ENCODE peak calls at places on chromosomes 16 and 17, in ten cellular contexts. U is MG63; K is aorta; I is cardiac muscle cell; W is heart left ventricle; X is CD8-positive, alpha-beta T cell; O is right cardiac atrium; P is fibroblast of lung; A is BE2C; M is esophagus muscularis mucosa. R is an unnamed sample. For H3K27me3, the result is how much of the 10 kb centered on the place peaks cover.

GRCh38 chr17:50763716-50764450 is 3.4 kb downstream of the ANKRD40CL start:
- DNase-seq in U (no peak), O (no peak), P (no peak), I (no peak), X (no peak), K (no peak), A (no peak), M (peak), W (no peak), R (no peak)

GRCh38 chr17:63837962-63838585 is 4.4 kb downstream of the SMARCD2 start:
- DNase-seq in W (no peak), P (no peak), K (peak), X (no peak), O (no peak), A (no peak), U (no peak), M (no peak), I (no peak), R (no peak)

GRCh38 chr16:89026121-89026612 is 49.2 kb upstream of the CBFA2T3 start:
- DNase-seq in A (no peak), W (no peak), M (no peak), O (no peak), X (peak), U (no peak), K (no peak), I (no peak), P (peak), R (peak)

GRCh38 chr17:82942166-82943130 is 102.6 kb upstream of the ZNF750 start:
- DNase-seq in K (peak), P (no peak), O (no peak), U (no peak), X (no peak), A (peak), W (peak), I (no peak), M (no peak), R (peak)

GRCh38 chr17:19762515-19762961 is 14.4 kb upstream of the ALDH3A1 start:
- DNase-seq in M (no peak), W (peak), P (peak), A (peak), X (peak), I (peak), K (peak), O (peak), U (peak), R (peak)

GRCh38 chr17:74513987-74514631 is 17.2 kb downstream of the CD300LB start:
- DNase-seq in W (no peak), P (peak), A (peak), M (peak), I (peak), X (peak), U (peak), O (no peak), K (no peak), R (no peak)

GRCh38 chr16:52725043-52725442 is 178.1 kb upstream of the TOX3 start:
- DNase-seq in A (no peak), O (no peak), W (no peak), X (no peak), U (no peak), M (no peak), I (no peak), P (no peak), K (no peak), R (no peak)

GRCh38 chr17:28182559-28182958 is 136.4 kb upstream of the TMEM97 start:
- DNase-seq in A (no peak), K (no peak), O (no peak), P (no peak), U (no peak), W (no peak), M (no peak), X (no peak), I (no peak), R (no peak)

GRCh38 chr17:51487947-51488346 is 227.6 kb downstream of the UTP18 start:
- DNase-seq in U (no peak), M (no peak), I (no peak), K (no peak), P (no peak), A (peak), W (no peak), O (no peak), X (no peak), R (no peak)

GRCh38 chr17:1197781-1198490 is 18.2 kb upstream of the ABR start:
- DNase-seq in X (peak), I (peak), M (peak), A (no peak), U (no peak), O (peak), K (no peak), W (peak), P (peak), R (peak)

GRCh38 chr17:45820052-45820780 is 24.5 kb upstream of the SPPL2C start:
- DNase-seq in K (no peak), I (no peak), U (no peak), M (no peak), W (no peak), X (no peak), O (no peak), A (no peak), P (no peak), R (no peak)

GRCh38 chr17:55446581-55447205 is 25.1 kb upstream of the MMD start:
- DNase-seq in W (no peak), M (no peak), A (no peak), U (no peak), K (no peak), P (no peak), O (no peak), I (no peak), X (no peak), R (no peak)

GRCh38 chr17:1398900-1399299 is 1.1 kb downstream of the YWHAE start:
- DNase-seq in M (no peak), P (peak), U (no peak), O (no peak), A (no peak), K (peak), W (no peak), I (peak), X (no peak), R (no peak)

GRCh38 chr16:88424536-88425230 is 28.4 kb upstream of the ZFPM1 start:
- DNase-seq in I (no peak), M (no peak), P (peak), U (no peak), O (no peak), A (no peak), K (no peak), W (no peak), X (no peak), R (no peak)

GRCh38 chr17:53722407-53722806 is 100.3 kb upstream of the KIF2B start:
- DNase-seq in P (peak), O (no peak), I (peak), M (no peak), W (no peak), X (no peak), A (no peak), K (no peak), U (peak), R (no peak)

GRCh38 chr16:85431431-85432124 is 181.5 kb upstream of the GSE1 start:
- DNase-seq in I (no peak), K (no peak), O (no peak), U (no peak), A (peak), W (no peak), X (no peak), M (no peak), P (no peak), R (peak)

GRCh38 chr17:34067009-34067408 is 188.1 kb upstream of the CCL2 start:
- DNase-seq in W (no peak), M (no peak), U (no peak), A (no peak), I (no peak), X (no peak), O (no peak), K (no peak), P (no peak), R (no peak)
- H3K27me3 ChIP-seq in W (under half), M (under half), U (under half), A (under half), I (under half), X (under half), O (under half), K (under half), P (under half), R (under half)

GRCh38 chr17:38636054-38636453 is 30.3 kb upstream of the SRCIN1 start:
- DNase-seq in W (no peak), I (no peak), U (no peak), A (no peak), P (no peak), K (peak), X (no peak), O (no peak), M (no peak), R (peak)
- H3K4me3 ChIP-seq in W (no peak), I (no peak), U (no peak), A (no peak), P (no peak), K (no peak), X (no peak), O (no peak), M (no peak), R (no peak)

DNA sequence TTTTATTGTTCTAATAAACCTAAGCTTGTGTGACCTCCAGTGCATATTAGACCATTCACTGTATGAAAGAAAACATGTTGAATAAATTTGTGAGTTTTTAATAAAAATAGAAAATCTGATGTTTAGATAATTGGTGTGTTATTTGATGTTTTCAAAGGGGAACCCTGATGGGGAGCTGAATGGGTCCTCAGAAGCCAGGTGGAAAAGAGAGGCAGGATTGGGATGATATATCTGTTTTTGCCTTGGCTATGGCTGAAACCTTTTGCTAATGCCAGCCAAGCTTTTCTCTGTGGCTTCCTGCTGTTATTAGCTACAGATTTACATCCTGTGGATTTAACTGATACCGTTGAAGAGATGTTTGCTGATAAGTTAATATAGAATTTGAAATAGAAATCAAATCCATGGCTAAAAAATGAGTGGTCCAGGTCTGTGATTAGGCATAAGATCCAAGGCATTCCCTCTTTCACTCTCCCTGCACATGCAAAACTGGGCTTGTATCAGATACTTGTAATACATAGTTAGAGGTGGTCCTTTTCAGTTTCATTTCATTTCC is 4.2 kb upstream of the AATF start:
- DNase-seq in O (no peak), M (no peak), A (no peak), U (no peak), P (no peak), I (no peak), W (no peak), K (no peak), X (no peak), R (no peak)
- H3K27me3 ChIP-seq in O (under half), M (under half), A (half or more), U (half or more), P (half or more), I (half or more), W (half or more), K (under half), X (half or more), R (half or more)

GRCh38 chr16:79286646-79287423 is 313.7 kb downstream of the MAF start:
- DNase-seq in K (no peak), I (no peak), U (no peak), P (no peak), O (peak), W (peak), A (no peak), M (no peak), X (no peak), R (peak)
- H3K4me3 ChIP-seq in K (no peak), I (no peak), U (no peak), P (no peak), O (peak), W (peak), A (no peak), M (peak), X (peak), R (peak)

DNA sequence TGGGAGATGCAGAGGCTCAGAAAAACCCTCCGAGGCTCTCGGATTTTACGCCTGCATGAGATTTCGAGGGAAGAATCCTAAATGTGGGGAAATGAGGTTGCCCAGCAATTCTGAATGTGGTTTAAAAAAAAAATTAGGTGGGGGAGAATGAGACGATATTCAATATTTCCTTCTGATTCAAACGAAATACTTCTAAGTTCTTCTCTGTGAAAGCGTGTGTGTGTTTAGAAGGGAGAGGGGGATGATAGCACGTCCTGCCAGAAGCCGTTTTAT is 47.8 kb downstream of the TBC1D16 start:
- DNase-seq in W (no peak), X (no peak), I (no peak), O (no peak), U (no peak), A (no peak), M (no peak), K (no peak), P (no peak), R (no peak)
- H3K27me3 ChIP-seq in W (under half), X (under half), I (under half), O (under half), U (under half), A (under half), M (under half), K (under half), P (under half), R (under half)

DNA sequence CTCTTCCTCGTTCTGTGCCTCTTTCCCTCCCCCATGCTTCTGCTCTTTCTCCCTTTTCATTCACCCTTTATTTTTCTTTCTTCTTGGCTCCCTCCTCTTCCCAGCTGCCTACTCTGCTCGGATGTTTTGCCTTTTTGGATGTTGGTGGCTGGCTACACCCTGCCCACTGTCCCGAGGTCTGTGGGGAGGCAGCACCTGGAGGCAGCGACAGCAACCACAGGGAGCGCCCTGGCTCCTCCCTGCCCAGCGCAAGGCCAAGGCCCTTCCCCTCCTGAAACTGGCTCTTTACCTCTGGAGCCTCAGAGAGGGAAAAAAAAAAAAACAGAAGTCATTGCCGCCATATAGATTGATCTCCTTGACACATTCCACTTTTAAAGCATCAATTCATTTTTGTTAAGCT is 20.1 kb downstream of the CLUAP1 start:
- DNase-seq in A (no peak), I (no peak), P (no peak), X (no peak), K (no peak), W (no peak), U (no peak), O (no peak), M (no peak), R (no peak)
- H3K4me3 ChIP-seq in A (no peak), I (no peak), P (no peak), X (no peak), K (no peak), W (no peak), U (no peak), O (no peak), M (no peak), R (no peak)

DNA sequence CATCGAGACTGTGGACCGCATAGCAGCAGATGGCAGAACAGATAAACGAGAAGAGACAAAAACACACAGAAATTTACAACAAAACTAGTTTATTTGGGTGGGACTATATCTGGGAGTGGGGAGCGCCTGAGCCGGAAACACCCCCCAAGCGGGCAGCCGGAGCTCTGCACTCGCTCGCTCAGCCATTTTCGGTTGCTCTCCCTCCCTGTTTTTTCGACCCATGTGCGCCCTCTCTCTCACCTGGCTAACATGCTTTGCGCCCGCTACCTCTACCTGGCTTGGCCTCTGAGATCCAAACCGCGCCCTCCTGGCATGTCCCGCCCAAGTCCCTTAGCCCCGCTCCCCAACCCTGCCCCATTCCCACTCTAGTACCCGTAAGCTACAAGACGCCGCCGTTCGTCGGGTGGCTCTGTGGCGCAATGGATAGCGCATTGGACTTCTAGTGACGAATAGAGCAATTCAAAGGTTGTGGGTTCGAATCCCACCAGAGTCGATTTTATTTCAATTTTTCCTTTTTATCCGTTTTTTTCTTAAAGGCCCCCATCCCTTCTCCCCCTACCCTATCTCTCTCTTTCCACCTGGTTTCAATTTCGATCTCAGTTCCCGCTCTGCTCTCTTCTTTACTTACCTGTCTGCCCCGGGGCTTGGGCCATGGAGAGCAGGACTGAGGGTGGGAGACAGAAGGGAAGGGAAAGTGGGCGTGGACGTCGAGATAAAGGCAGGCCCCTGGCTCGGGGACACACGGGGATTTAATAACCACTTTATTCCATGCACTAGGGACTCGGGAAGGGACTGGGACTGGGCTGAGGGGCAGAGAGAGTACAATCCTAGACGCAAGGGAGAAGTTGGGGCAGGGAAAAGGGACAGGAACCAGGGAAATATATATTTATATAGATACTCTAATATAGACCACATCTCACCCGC is 2.5 kb upstream of the ALOXE3 start:
- DNase-seq in X (peak), U (peak), I (peak), K (peak), O (peak), W (peak), A (peak), P (peak), M (no peak), R (peak)
- H3K27me3 ChIP-seq in X (under half), U (under half), I (half or more), K (under half), O (under half), W (under half), A (under half), P (under half), M (under half), R (under half)

R was measured in upper lobe of right lung.